ENCODE peak calls at places on chromosome 10, in five cellular contexts. I is K562, R is SK-N-SH, D is HepG2, B is HCT116. M is an unnamed sample.
A peak's percentile ranks its signal among the peaks of the same experiment; 100 is the strongest.

GRCh38 chr10:105023223-105023622 is 382.1 kb downstream of the SORCS3 start:
- DNase-seq in I (no peak), R (no peak), D (no peak), B (no peak), M (no peak)

GRCh38 chr10:28719789-28720436 is 42.6 kb downstream of the BAMBI start:
- DNase-seq in I (peak; percentile 41), R (no peak), D (peak; percentile 53), B (peak; percentile 1), M (no peak)

GRCh38 chr10:87799860-87800259 is 18.2 kb downstream of the ATAD1 start:
- DNase-seq in I (no peak), R (no peak), D (no peak), B (no peak), M (no peak)

GRCh38 chr10:15182541-15183207 is 14.2 kb upstream of the NMT2 start:
- DNase-seq in I (no peak), R (no peak), D (no peak), B (no peak), M (no peak)

GRCh38 chr10:106705576-106706526 is 458.7 kb downstream of the SORCS1 start:
- DNase-seq in I (peak; percentile 71), R (peak; percentile 61), D (peak; percentile 48), B (peak; percentile 10), M (peak; percentile 69)

GRCh38 chr10:124738441-124738840 is 5.7 kb downstream of the FAM53B start:
- DNase-seq in I (no peak), R (no peak), D (no peak), B (no peak), M (no peak)

GRCh38 chr10:28774051-28774995 is 97.0 kb downstream of the BAMBI start:
- DNase-seq in I (no peak), R (peak; percentile 23), D (peak; percentile 74), B (no peak), M (peak; percentile 47)

GRCh38 chr10:27950165-27950564 is 48.7 kb downstream of the ODAD2 start:
- DNase-seq in I (no peak), R (no peak), D (no peak), B (no peak), M (no peak)

GRCh38 chr10:93198401-93199175 is 124.9 kb downstream of the CYP26A1 start:
- DNase-seq in I (no peak), R (no peak), D (no peak), B (no peak), M (no peak)

GRCh38 chr10:131792809-131793208 is 108.0 kb upstream of the PPP2R2D start:
- DNase-seq in I (no peak), R (no peak), D (no peak), B (no peak), M (no peak)

GRCh38 chr10:30384791-30385201 is 35.7 kb upstream of the MTPAP start:
- DNase-seq in I (peak; percentile 57), R (peak; percentile 68), D (peak; percentile 24), B (peak; percentile 48), M (peak; percentile 14)

GRCh38 chr10:129870042-129870757 is 93.9 kb downstream of the EBF3 start:
- DNase-seq in I (no peak), R (peak; percentile 58), D (no peak), B (no peak), M (no peak)

GRCh38 chr10:103053659-103054581 is 135.8 kb downstream of the CNNM2 start:
- DNase-seq in I (peak; percentile 65), R (peak; percentile 77), D (peak; percentile 96), B (no peak), M (peak; percentile 81)

GRCh38 chr10:104802941-104803340 is 161.9 kb downstream of the SORCS3 start:
- DNase-seq in I (no peak), R (no peak), D (no peak), B (no peak), M (no peak)

GRCh38 chr10:79308016-79308415 is 39.3 kb upstream of the PPIF start:
- DNase-seq in I (no peak), R (no peak), D (no peak), B (no peak), M (no peak)

GRCh38 chr10:111600772-111601171 is 523.9 kb downstream of the ADRA2A start:
- DNase-seq in I (no peak), R (no peak), D (no peak), B (no peak), M (no peak)

GRCh38 chr10:132297521-132297920 is 10.2 kb downstream of the STK32C start:
- DNase-seq in I (no peak), R (no peak), D (no peak), B (no peak), M (no peak)

GRCh38 chr10:121846555-121846954 is 81.3 kb downstream of the ATE1 start:
- DNase-seq in I (no peak), R (no peak), D (no peak), B (no peak), M (no peak)

GRCh38 chr10:84339025-84339424 is 10.6 kb downstream of the CCSER2 start:
- DNase-seq in I (no peak), R (no peak), D (no peak), B (no peak), M (no peak)

GRCh38 chr10:125823663-125824251 is 411 bp downstream of the BCCIP start:
- DNase-seq in I (peak; percentile 31), R (peak; percentile 11), D (no peak), B (no peak), M (no peak)

GRCh38 chr10:86265236-86265876 is 101.2 kb downstream of the GRID1 start:
- DNase-seq in I (no peak), R (peak; percentile 85), D (no peak), B (no peak), M (no peak)

GRCh38 chr10:47026301-47027107 is 115.3 kb downstream of the PTPN20 start:
- DNase-seq in I (no peak), R (no peak), D (no peak), B (no peak), M (no peak)

GRCh38 chr10:133481086-133481643 is 27.4 kb downstream of the SCART1 start:
- DNase-seq in I (no peak), R (peak; percentile 3), D (no peak), B (no peak), M (no peak)

GRCh38 chr10:72337039-72337629 is 17.6 kb downstream of the DNAJB12 start:
- DNase-seq in I (peak; percentile 79), R (peak; percentile 84), D (peak; percentile 63), B (no peak), M (no peak)

GRCh38 chr10:11672836-11673235 is 61.4 kb upstream of the USP6NL start:
- DNase-seq in I (no peak), R (no peak), D (no peak), B (no peak), M (no peak)

GRCh38 chr10:9297580-9297979 is 1243.1 kb downstream of the GATA3 start:
- DNase-seq in I (no peak), R (peak; percentile 32), D (no peak), B (no peak), M (no peak)

GRCh38 chr10:58319599-58319998 is 15.2 kb upstream of the UBE2D1 start:
- DNase-seq in I (peak; percentile 25), R (no peak), D (peak; percentile 24), B (no peak), M (no peak)

GRCh38 chr10:132266594-132267161 is 41.1 kb downstream of the STK32C start:
- DNase-seq in I (no peak), R (no peak), D (no peak), B (no peak), M (no peak)

GRCh38 chr10:71080381-71081228 is 131.8 kb upstream of the UNC5B start:
- DNase-seq in I (no peak), R (no peak), D (no peak), B (no peak), M (no peak)
- TF ChIP-seq JUND in I (no peak), R (no peak), D (no peak), B (no peak), M (no peak)

DNA sequence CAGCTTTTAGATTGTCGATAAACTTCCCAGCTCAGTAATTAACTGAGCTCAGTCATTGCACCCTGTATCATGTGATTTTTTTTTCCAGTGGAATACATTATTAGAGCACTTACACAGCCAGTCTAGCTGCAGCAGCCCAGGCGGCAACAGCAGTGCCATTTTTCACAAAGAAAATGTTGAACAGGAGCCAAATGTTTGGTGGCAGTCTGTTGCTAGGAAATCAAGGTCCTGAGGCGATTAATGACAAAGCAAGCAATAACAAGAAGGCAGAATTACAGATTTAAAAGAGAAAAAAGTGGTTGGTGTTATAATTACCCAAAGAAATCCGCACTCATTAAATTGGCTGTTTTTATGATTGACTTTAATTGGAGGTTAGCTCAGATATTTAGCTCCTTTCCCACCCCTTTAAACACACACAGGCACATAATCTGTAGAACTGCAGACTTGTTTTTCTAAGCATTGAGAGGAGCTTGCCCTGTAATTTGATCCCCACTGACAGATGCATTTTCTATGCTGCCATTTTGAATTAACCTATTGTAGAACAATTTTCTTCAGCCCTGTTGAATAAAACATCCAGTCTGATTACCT is 267.4 kb downstream of the ADK start:
- DNase-seq in I (peak; percentile 53), R (peak; percentile 45), D (no peak), B (no peak), M (no peak)
- TF ChIP-seq JUND in I (no peak), R (no peak), D (no peak), B (no peak), M (no peak)

GRCh38 chr10:99852481-99853213 is 70.2 kb downstream of the ABCC2 start:
- DNase-seq in I (no peak), R (no peak), D (no peak), B (no peak), M (no peak)
- TF ChIP-seq JUND in I (no peak), R (no peak), D (no peak), B (no peak), M (no peak)

GRCh38 chr10:61128196-61128595 is 184.2 kb upstream of the RHOBTB1 start:
- DNase-seq in I (no peak), R (no peak), D (no peak), B (no peak), M (no peak)
- TF ChIP-seq JUND in I (no peak), R (no peak), D (no peak), B (no peak), M (no peak)

GRCh38 chr10:113037222-113037621 is 87.2 kb downstream of the TCF7L2 start:
- DNase-seq in I (no peak), R (peak; percentile 66), D (no peak), B (no peak), M (no peak)

GRCh38 chr10:113036636-113037035 is 86.6 kb downstream of the TCF7L2 start:
- DNase-seq in I (no peak), R (no peak), D (no peak), B (no peak), M (no peak)

GRCh38 chr10:113038183-113038582 is 88.1 kb downstream of the TCF7L2 start:
- DNase-seq in I (no peak), R (no peak), D (no peak), B (no peak), M (no peak)

GRCh38 chr10:113034008-113034407 is 84.0 kb downstream of the TCF7L2 start:
- DNase-seq in I (no peak), R (no peak), D (no peak), B (no peak), M (no peak)

DNA sequence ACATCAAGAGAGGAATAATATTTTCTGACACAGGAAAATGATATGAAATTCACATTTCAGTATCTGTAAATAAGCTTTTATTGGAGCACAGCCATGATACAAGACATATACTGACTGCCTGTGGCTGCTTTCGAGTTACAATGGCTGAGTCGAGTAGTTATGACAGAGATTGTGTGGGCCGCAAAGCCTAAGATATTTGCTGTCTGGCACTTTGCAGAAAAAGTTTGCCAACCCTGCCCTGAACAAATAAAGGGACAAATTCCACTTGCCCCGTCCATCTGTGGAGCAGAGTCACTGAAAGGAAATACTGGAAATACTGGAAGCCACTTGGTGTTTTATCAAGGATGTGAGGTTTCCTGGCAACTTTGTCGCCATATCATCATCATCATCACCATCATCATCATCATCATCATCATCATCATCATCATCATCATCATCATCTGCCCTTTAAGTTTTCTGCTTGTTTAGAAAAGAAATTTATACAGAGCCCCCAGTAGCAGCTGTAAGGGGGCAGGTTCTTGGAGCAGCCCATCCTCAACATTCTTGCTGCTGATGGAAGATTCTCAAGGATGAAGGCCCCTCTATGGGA is 85.8 kb downstream of the TCF7L2 start:
- DNase-seq in I (no peak), R (no peak), D (peak; percentile 52), B (no peak), M (no peak)
- TF ChIP-seq JUND in I (no peak), R (no peak), D (no peak), B (no peak), M (no peak)